ENCODE peak calls at places on chromosomes 2 and 18, in five cellular contexts. One of them, this sample, is unnamed. For H3K4me1, the result is how much of the 10 kb centered on the place peaks cover.

GRCh38 chr2:110815938-110816337 is 83.6 kb downstream of the ACOXL start:
- DNase-seq in foreskin keratinocyte: no peak
- DNase-seq in right lobe of liver: no peak
- DNase-seq in kidney: no peak
- DNase-seq in transverse colon: no peak
- DNase-seq in this sample: no peak

GRCh38 chr2:122736279-122736678 is 980.8 kb downstream of the TSN start:
- DNase-seq in kidney: no peak
- DNase-seq in foreskin keratinocyte: no peak
- DNase-seq in transverse colon: peak
- DNase-seq in right lobe of liver: no peak
- DNase-seq in this sample: no peak

GRCh38 chr2:73766349-73766748 is 13.6 kb downstream of the DUSP11 start:
- DNase-seq in transverse colon: no peak
- DNase-seq in right lobe of liver: no peak
- DNase-seq in foreskin keratinocyte: no peak
- DNase-seq in kidney: no peak
- DNase-seq in this sample: no peak

GRCh38 chr2:85682378-85682777 is 11.8 kb upstream of the GNLY start:
- DNase-seq in kidney: no peak
- DNase-seq in foreskin keratinocyte: no peak
- DNase-seq in transverse colon: no peak
- DNase-seq in right lobe of liver: no peak
- DNase-seq in this sample: no peak

GRCh38 chr18:72895548-72895947 is 27.8 kb upstream of the NETO1 start:
- DNase-seq in kidney: no peak
- DNase-seq in foreskin keratinocyte: peak
- DNase-seq in transverse colon: no peak
- DNase-seq in right lobe of liver: no peak
- DNase-seq in this sample: no peak

GRCh38 chr2:58427572-58428285 is 186.6 kb upstream of the FANCL start:
- DNase-seq in right lobe of liver: no peak
- DNase-seq in kidney: peak
- DNase-seq in transverse colon: no peak
- DNase-seq in foreskin keratinocyte: no peak
- DNase-seq in this sample: no peak

GRCh38 chr2:115580784-115581183 is 1138.3 kb downstream of the DPP10 start:
- DNase-seq in foreskin keratinocyte: no peak
- DNase-seq in right lobe of liver: no peak
- DNase-seq in transverse colon: no peak
- DNase-seq in kidney: no peak
- DNase-seq in this sample: no peak

GRCh38 chr2:232476045-232476444 is 11.6 kb downstream of the ECEL1 start:
- DNase-seq in kidney: no peak
- DNase-seq in right lobe of liver: peak
- DNase-seq in foreskin keratinocyte: no peak
- DNase-seq in transverse colon: no peak
- DNase-seq in this sample: no peak

GRCh38 chr2:213455316-213456008 is 171.2 kb downstream of the SPAG16 start:
- DNase-seq in right lobe of liver: no peak
- DNase-seq in foreskin keratinocyte: no peak
- DNase-seq in transverse colon: no peak
- DNase-seq in kidney: peak
- DNase-seq in this sample: no peak

GRCh38 chr2:171160630-171161424 is at the start of gene TLK1:
- DNase-seq in foreskin keratinocyte: no peak
- DNase-seq in kidney: peak
- DNase-seq in transverse colon: peak
- DNase-seq in right lobe of liver: peak
- DNase-seq in this sample: peak

GRCh38 chr2:26173596-26174482 is 951 bp downstream of the GAREM2 start:
- DNase-seq in right lobe of liver: peak
- DNase-seq in foreskin keratinocyte: no peak
- DNase-seq in kidney: peak
- DNase-seq in transverse colon: no peak
- DNase-seq in this sample: no peak

GRCh38 chr18:50397023-50397422 is 22.2 kb downstream of the SKA1 start:
- DNase-seq in right lobe of liver: no peak
- DNase-seq in foreskin keratinocyte: no peak
- DNase-seq in kidney: no peak
- DNase-seq in transverse colon: no peak
- DNase-seq in this sample: no peak

GRCh38 chr2:186603208-186603765 is 13.4 kb downstream of the ITGAV start:
- DNase-seq in transverse colon: no peak
- DNase-seq in right lobe of liver: no peak
- DNase-seq in kidney: no peak
- DNase-seq in foreskin keratinocyte: no peak
- DNase-seq in this sample: no peak

GRCh38 chr2:218285604-218286003 is 6.7 kb downstream of the TMBIM1 start:
- DNase-seq in transverse colon: no peak
- DNase-seq in kidney: no peak
- DNase-seq in right lobe of liver: peak
- DNase-seq in foreskin keratinocyte: no peak
- DNase-seq in this sample: no peak

GRCh38 chr2:43312751-43313641 is 86.6 kb upstream of the ZFP36L2 start:
- DNase-seq in right lobe of liver: no peak
- DNase-seq in transverse colon: no peak
- DNase-seq in kidney: peak
- DNase-seq in foreskin keratinocyte: no peak
- DNase-seq in this sample: no peak

GRCh38 chr2:165293439-165294420 is 54.5 kb downstream of the SCN2A start:
- DNase-seq in transverse colon: peak
- DNase-seq in right lobe of liver: peak
- DNase-seq in foreskin keratinocyte: peak
- DNase-seq in kidney: no peak
- DNase-seq in this sample: no peak

GRCh38 chr2:2850891-2851290 is 519.8 kb upstream of the MYT1L start:
- DNase-seq in kidney: no peak
- DNase-seq in foreskin keratinocyte: no peak
- DNase-seq in transverse colon: no peak
- DNase-seq in right lobe of liver: no peak
- DNase-seq in this sample: no peak

GRCh38 chr18:30705943-30706342 is 336.6 kb downstream of the DSC3 start:
- DNase-seq in foreskin keratinocyte: no peak
- DNase-seq in kidney: no peak
- DNase-seq in right lobe of liver: no peak
- DNase-seq in transverse colon: no peak
- DNase-seq in this sample: no peak

GRCh38 chr18:43883886-43884285 is 606.6 kb upstream of the SYT4 start:
- DNase-seq in kidney: no peak
- DNase-seq in transverse colon: no peak
- DNase-seq in right lobe of liver: no peak
- DNase-seq in foreskin keratinocyte: no peak
- DNase-seq in this sample: no peak

GRCh38 chr18:46466236-46467160 is 190.5 kb downstream of the LOXHD1 start:
- DNase-seq in foreskin keratinocyte: no peak
- DNase-seq in transverse colon: no peak
- DNase-seq in kidney: no peak
- DNase-seq in right lobe of liver: no peak
- DNase-seq in this sample: no peak

GRCh38 chr2:9232886-9233285 is 26.3 kb downstream of the ASAP2 start:
- DNase-seq in foreskin keratinocyte: no peak
- DNase-seq in transverse colon: no peak
- DNase-seq in kidney: no peak
- DNase-seq in right lobe of liver: no peak
- DNase-seq in this sample: no peak

GRCh38 chr2:178767099-178768060 is 39.8 kb downstream of the TTN start:
- DNase-seq in kidney: no peak
- DNase-seq in transverse colon: no peak
- DNase-seq in right lobe of liver: no peak
- DNase-seq in foreskin keratinocyte: no peak
- DNase-seq in this sample: no peak

GRCh38 chr2:233058717-233059546 is 1.2 kb upstream of the INPP5D start:
- DNase-seq in right lobe of liver: peak
- DNase-seq in transverse colon: no peak
- DNase-seq in foreskin keratinocyte: no peak
- DNase-seq in kidney: no peak
- DNase-seq in this sample: no peak

GRCh38 chr2:229265727-229266126 is 5.4 kb downstream of the PID1 start:
- DNase-seq in transverse colon: no peak
- DNase-seq in kidney: no peak
- DNase-seq in foreskin keratinocyte: no peak
- DNase-seq in right lobe of liver: peak
- DNase-seq in this sample: no peak

GRCh38 chr2:16122556-16122955 is 182.2 kb downstream of the MYCN start:
- DNase-seq in transverse colon: no peak
- DNase-seq in foreskin keratinocyte: no peak
- DNase-seq in kidney: no peak
- DNase-seq in right lobe of liver: no peak
- DNase-seq in this sample: no peak

GRCh38 chr18:5503740-5504139 is 40.1 kb downstream of the EPB41L3 start:
- DNase-seq in right lobe of liver: no peak
- DNase-seq in kidney: no peak
- DNase-seq in transverse colon: no peak
- DNase-seq in foreskin keratinocyte: no peak
- DNase-seq in this sample: no peak

GRCh38 chr2:127105656-127106456 is 1.1 kb downstream of the BIN1 start:
- DNase-seq in right lobe of liver: no peak
- DNase-seq in transverse colon: peak
- DNase-seq in kidney: peak
- DNase-seq in foreskin keratinocyte: no peak
- DNase-seq in this sample: no peak

GRCh38 chr2:190881074-190881479 is 456 bp downstream of the GLS start:
- DNase-seq in kidney: no peak
- DNase-seq in right lobe of liver: no peak
- DNase-seq in foreskin keratinocyte: no peak
- DNase-seq in transverse colon: no peak
- DNase-seq in this sample: no peak
- H3K4me1 ChIP-seq in kidney: under half
- H3K4me1 ChIP-seq in right lobe of liver: under half
- H3K4me1 ChIP-seq in foreskin keratinocyte: under half
- H3K4me1 ChIP-seq in transverse colon: under half
- H3K4me1 ChIP-seq in this sample: under half

DNA sequence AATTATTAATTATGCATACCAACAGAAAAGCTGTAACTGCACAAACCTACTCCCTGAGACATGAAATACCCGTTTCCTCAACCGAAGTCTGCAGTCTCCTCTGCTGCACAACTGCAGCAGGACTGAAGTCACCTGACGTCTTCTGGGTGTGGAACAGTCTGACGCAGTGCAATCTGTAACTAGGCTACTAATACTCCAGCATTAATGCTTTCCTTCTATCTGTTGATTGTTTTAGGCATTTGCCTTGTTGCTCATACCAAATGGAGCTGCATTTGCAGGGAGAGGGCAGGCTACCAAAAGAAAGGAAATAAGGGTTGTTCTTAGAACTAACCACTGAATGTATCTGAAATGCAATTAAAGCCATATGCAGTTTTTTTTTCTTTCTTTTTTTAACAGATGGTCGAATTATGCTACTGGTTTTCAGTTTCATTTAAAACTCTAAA is 40.1 kb downstream of the RTN4 start:
- DNase-seq in foreskin keratinocyte: peak
- DNase-seq in right lobe of liver: peak
- DNase-seq in kidney: peak
- DNase-seq in transverse colon: peak
- DNase-seq in this sample: no peak
- H3K27ac ChIP-seq in foreskin keratinocyte: peak
- H3K27ac ChIP-seq in right lobe of liver: peak
- H3K27ac ChIP-seq in kidney: peak
- H3K27ac ChIP-seq in transverse colon: peak
- H3K27ac ChIP-seq in this sample: peak

GRCh38 chr18:58992301-58993231 is 127.9 kb downstream of the ZNF532 start:
- DNase-seq in transverse colon: no peak
- DNase-seq in foreskin keratinocyte: no peak
- DNase-seq in kidney: no peak
- DNase-seq in right lobe of liver: no peak
- DNase-seq in this sample: no peak
- H3K4me1 ChIP-seq in transverse colon: under half
- H3K4me1 ChIP-seq in foreskin keratinocyte: under half
- H3K4me1 ChIP-seq in kidney: under half
- H3K4me1 ChIP-seq in right lobe of liver: under half
- H3K4me1 ChIP-seq in this sample: half or more

GRCh38 chr2:239393401-239393940 is 7.3 kb downstream of the HDAC4 start:
- DNase-seq in transverse colon: peak
- DNase-seq in foreskin keratinocyte: no peak
- DNase-seq in kidney: no peak
- DNase-seq in right lobe of liver: peak
- DNase-seq in this sample: no peak
- H3K27ac ChIP-seq in transverse colon: no peak
- H3K27ac ChIP-seq in foreskin keratinocyte: no peak
- H3K27ac ChIP-seq in kidney: no peak
- H3K27ac ChIP-seq in right lobe of liver: no peak
- H3K27ac ChIP-seq in this sample: no peak

GRCh38 chr2:160484859-160485520 is 8.6 kb downstream of the RBMS1 start:
- DNase-seq in foreskin keratinocyte: no peak
- DNase-seq in right lobe of liver: no peak
- DNase-seq in kidney: no peak
- DNase-seq in transverse colon: no peak
- DNase-seq in this sample: no peak

GRCh38 chr2:160479269-160479668 is 14.3 kb downstream of the RBMS1 start:
- DNase-seq in right lobe of liver: no peak
- DNase-seq in kidney: no peak
- DNase-seq in transverse colon: no peak
- DNase-seq in foreskin keratinocyte: no peak
- DNase-seq in this sample: no peak

GRCh38 chr2:160478660-160479059 is 14.9 kb downstream of the RBMS1 start:
- DNase-seq in transverse colon: no peak
- DNase-seq in foreskin keratinocyte: no peak
- DNase-seq in kidney: no peak
- DNase-seq in right lobe of liver: no peak
- DNase-seq in this sample: no peak

GRCh38 chr2:160486341-160486740 is 7.3 kb downstream of the RBMS1 start:
- DNase-seq in right lobe of liver: no peak
- DNase-seq in kidney: no peak
- DNase-seq in transverse colon: no peak
- DNase-seq in foreskin keratinocyte: no peak
- DNase-seq in this sample: no peak

GRCh38 chr2:160482673-160483072 is 10.9 kb downstream of the RBMS1 start:
- DNase-seq in foreskin keratinocyte: no peak
- DNase-seq in right lobe of liver: no peak
- DNase-seq in kidney: no peak
- DNase-seq in transverse colon: no peak
- DNase-seq in this sample: no peak
- H3K4me1 ChIP-seq in foreskin keratinocyte: under half
- H3K4me1 ChIP-seq in right lobe of liver: under half
- H3K4me1 ChIP-seq in kidney: under half
- H3K4me1 ChIP-seq in transverse colon: under half
- H3K4me1 ChIP-seq in this sample: half or more

GRCh38 chr2:238203973-238204683 is 633 bp upstream of the ILKAP start:
- DNase-seq in foreskin keratinocyte: peak
- DNase-seq in kidney: no peak
- DNase-seq in right lobe of liver: no peak
- DNase-seq in transverse colon: no peak
- DNase-seq in this sample: no peak
- H3K27ac ChIP-seq in foreskin keratinocyte: peak
- H3K27ac ChIP-seq in kidney: peak
- H3K27ac ChIP-seq in right lobe of liver: peak
- H3K27ac ChIP-seq in transverse colon: peak
- H3K27ac ChIP-seq in this sample: peak

GRCh38 chr2:121638333-121638732 is 10.9 kb downstream of the CLASP1 start:
- DNase-seq in foreskin keratinocyte: no peak
- DNase-seq in transverse colon: no peak
- DNase-seq in kidney: no peak
- DNase-seq in right lobe of liver: no peak
- DNase-seq in this sample: no peak
- H3K4me1 ChIP-seq in foreskin keratinocyte: under half
- H3K4me1 ChIP-seq in transverse colon: under half
- H3K4me1 ChIP-seq in kidney: under half
- H3K4me1 ChIP-seq in right lobe of liver: under half
- H3K4me1 ChIP-seq in this sample: under half

GRCh38 chr2:241892299-241893137 is 23.0 kb downstream of the RTP5 start:
- DNase-seq in right lobe of liver: peak
- DNase-seq in kidney: peak
- DNase-seq in foreskin keratinocyte: no peak
- DNase-seq in transverse colon: no peak
- DNase-seq in this sample: no peak
- H3K27ac ChIP-seq in right lobe of liver: peak
- H3K27ac ChIP-seq in kidney: no peak
- H3K27ac ChIP-seq in foreskin keratinocyte: no peak
- H3K27ac ChIP-seq in transverse colon: no peak
- H3K27ac ChIP-seq in this sample: no peak

This sample was measured in right atrium auricular region.